ENCODE peak calls at places on chromosomes 13 and 19, in four cellular contexts. B, Z, Q and I are unnamed samples.

GRCh38 chr13:43728411-43728810 is 58.4 kb downstream of the ENOX1 start:
- DNase-seq in B (no peak), Q (no peak), Z (no peak), I (no peak)

GRCh38 chr13:25494708-25495411 is 123.1 kb downstream of the ATP8A2 start:
- DNase-seq in Q (no peak), B (no peak), Z (no peak), I (no peak)

GRCh38 chr19:47100290-47100689 is 13.3 kb downstream of the ZC3H4 start:
- DNase-seq in Q (no peak), B (no peak), Z (no peak), I (no peak)

GRCh38 chr13:37144661-37145060 is 39.2 kb upstream of the CSNK1A1L start:
- DNase-seq in Q (peak), Z (no peak), B (no peak), I (no peak)

GRCh38 chr19:15463865-15464371 is 426 bp downstream of the RASAL3 start:
- DNase-seq in B (no peak), Q (no peak), Z (no peak), I (no peak)

GRCh38 chr19:55206664-55207500 is 2.4 kb downstream of the PTPRH start:
- DNase-seq in B (peak), Q (peak), Z (peak), I (peak)

GRCh38 chr19:4361152-4362037 is 18.0 kb downstream of the MPND start:
- DNase-seq in Z (no peak), Q (peak), B (no peak), I (no peak)

GRCh38 chr19:6464070-6464873 is at the start of gene CRB3:
- DNase-seq in B (no peak), Q (no peak), Z (peak), I (no peak)

GRCh38 chr13:21061077-21061945 is at the start of gene LATS2:
- DNase-seq in Q (peak), Z (peak), B (peak), I (peak)
- TF ChIP-seq CTCF in Q (peak), Z (peak), B (peak), I (peak)

GRCh38 chr13:110506396-110506795 is 55.1 kb downstream of the RAB20 start:
- DNase-seq in Q (no peak), B (no peak), Z (no peak), I (no peak)

GRCh38 chr13:110509478-110509926 is 52.0 kb downstream of the RAB20 start:
- DNase-seq in Z (no peak), Q (peak), B (no peak), I (no peak)

GRCh38 chr13:110505594-110505993 is 55.9 kb downstream of the RAB20 start:
- DNase-seq in B (no peak), Z (no peak), Q (no peak), I (no peak)

GRCh38 chr13:110506859-110507566 is 54.5 kb downstream of the RAB20 start:
- DNase-seq in B (no peak), Q (peak), Z (peak), I (peak)

DNA sequence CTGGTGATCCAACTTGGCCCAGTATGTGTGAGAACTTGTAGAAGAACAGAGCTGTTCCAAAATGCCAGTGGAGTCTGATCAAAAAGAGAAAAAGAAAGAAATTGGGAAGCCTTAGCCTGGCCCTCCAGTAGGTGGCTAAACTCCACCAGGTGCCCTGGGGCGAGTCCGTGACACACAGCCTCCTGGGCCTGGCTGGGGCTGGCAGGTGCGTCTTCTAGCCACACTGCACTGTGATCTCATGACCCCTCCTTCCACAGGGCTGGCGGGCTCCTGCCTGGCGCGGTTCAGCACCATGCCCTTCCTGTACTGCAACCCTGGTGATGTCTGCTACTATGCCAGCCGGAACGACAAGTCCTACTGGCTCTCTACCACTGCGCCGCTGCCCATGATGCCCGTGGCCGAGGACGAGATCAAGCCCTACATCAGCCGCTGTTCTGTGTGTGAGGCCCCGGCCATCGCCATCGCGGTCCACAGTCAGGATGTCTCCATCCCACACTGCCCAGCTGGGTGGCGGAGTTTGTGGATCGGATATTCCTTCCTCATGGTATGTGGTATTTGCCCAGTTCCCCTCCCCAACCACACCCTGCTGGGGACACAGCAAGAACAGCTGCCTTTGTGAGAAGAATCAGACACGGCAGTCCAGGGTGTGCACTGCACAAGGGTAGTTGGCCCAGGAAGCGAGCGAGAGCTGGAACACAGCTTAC is 53.7 kb downstream of the RAB20 start:
- DNase-seq in Q (no peak), B (no peak), Z (no peak), I (no peak)
- TF ChIP-seq CTCF in Q (no peak), B (no peak), Z (no peak), I (peak)

GRCh38 chr19:1261863-1262686 is 7.1 kb upstream of the CIRBP start:
- DNase-seq in Q (peak), B (no peak), Z (peak), I (no peak)

GRCh38 chr19:1259873-1260748 is 9.0 kb upstream of the CIRBP start:
- DNase-seq in Z (peak), B (no peak), Q (no peak), I (no peak)

GRCh38 chr19:1262687-1263123 is 6.4 kb upstream of the CIRBP start:
- DNase-seq in B (no peak), Q (no peak), Z (no peak), I (no peak)

GRCh38 chr19:1260749-1261511 is 8.2 kb upstream of the CIRBP start:
- DNase-seq in B (peak), Q (peak), Z (peak), I (peak)

DNA sequence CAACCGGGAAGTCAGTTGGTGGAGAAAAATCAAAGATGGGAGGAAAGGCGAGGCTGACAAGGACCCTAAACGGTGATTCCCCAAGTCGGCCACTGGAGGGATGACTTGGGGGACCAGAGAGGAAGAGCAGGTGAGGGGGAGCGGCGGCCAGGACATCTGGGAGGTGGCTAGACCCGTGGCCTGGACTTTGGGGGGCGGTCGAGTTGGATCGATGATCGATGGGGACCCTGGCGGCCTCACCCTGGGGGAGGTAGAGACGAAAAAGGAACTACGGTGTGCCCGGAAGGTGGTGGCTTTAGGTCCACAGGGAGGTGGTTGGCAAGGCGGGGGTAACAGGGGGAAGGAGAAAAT is 7.6 kb upstream of the CIRBP start:
- DNase-seq in B (no peak), Z (no peak), Q (no peak), I (no peak)
- TF ChIP-seq CTCF in B (peak), Z (no peak), Q (peak), I (peak)

GRCh38 chr19:50025794-50026549 is at the start of gene ZNF473:
- DNase-seq in Q (peak), Z (peak), B (peak), I (peak)

GRCh38 chr19:50024719-50025021 is 502 bp downstream of the VRK3 start:
- DNase-seq in B (no peak), Q (no peak), Z (no peak), I (peak)

GRCh38 chr19:50026550-50026906 is 723 bp downstream of the ZNF473 start:
- DNase-seq in B (no peak), Q (no peak), Z (no peak), I (no peak)

GRCh38 chr19:50022823-50023222 is 2.3 kb downstream of the VRK3 start:
- DNase-seq in Q (no peak), Z (no peak), B (no peak), I (no peak)

GRCh38 chr19:50025022-50025793 is at the start of gene VRK3:
- DNase-seq in B (peak), Q (peak), Z (peak), I (peak)
- TF ChIP-seq CTCF in B (no peak), Q (peak), Z (no peak), I (no peak)

GRCh38 chr19:1252818-1253513 is 4.6 kb downstream of the MIDN start:
- DNase-seq in Q (peak), Z (peak), B (peak), I (peak)
- TF ChIP-seq CTCF in Q (peak), Z (no peak), B (peak), I (no peak)

GRCh38 chr19:43526884-43527859 is at the start of gene ETHE1:
- DNase-seq in B (no peak), Z (peak), Q (peak), I (peak)
- TF ChIP-seq CTCF in B (no peak), Z (no peak), Q (no peak), I (no peak)

DNA sequence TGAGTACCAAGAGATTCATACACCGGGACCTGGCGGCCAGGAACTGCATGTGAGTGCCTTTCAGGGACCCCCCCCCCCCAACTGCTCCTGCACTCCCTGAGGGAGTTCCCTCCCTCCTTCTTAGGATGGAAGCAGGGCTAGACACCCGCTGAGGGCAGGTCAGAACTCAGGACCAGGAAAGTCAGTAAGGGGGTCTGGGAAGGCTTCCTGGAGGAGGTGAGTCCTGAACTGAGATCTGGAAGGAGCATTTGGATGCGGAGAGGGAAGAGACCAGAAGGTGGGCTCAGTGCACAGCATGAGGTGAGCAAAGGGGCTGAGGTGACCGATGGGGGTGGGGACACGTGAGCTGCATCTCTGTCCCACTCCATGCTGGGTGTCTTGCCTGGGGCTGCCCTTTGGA is 10.5 kb upstream of the HNRNPUL1 start:
- DNase-seq in B (no peak), Q (no peak), Z (no peak), I (no peak)
- TF ChIP-seq CTCF in B (no peak), Q (no peak), Z (no peak), I (no peak)